ENCODE peak calls at places on chromosome 4, in four cellular contexts. P is H9, B is H1, C is IMR-90. H is an unnamed sample.

GRCh38 chr4:82569076-82569475 is 7.3 kb upstream of the TMEM150C start:
- DNase-seq in P (no peak), C (no peak), B (no peak), H (peak)

GRCh38 chr4:186840771-186841301 is 117.2 kb upstream of the FAT1 start:
- DNase-seq in B (no peak), C (no peak), P (no peak), H (no peak)

GRCh38 chr4:168177546-168178149 is 85.3 kb downstream of the ANXA10 start:
- DNase-seq in P (no peak), B (no peak), C (no peak), H (no peak)

GRCh38 chr4:99252746-99253145 is 33.7 kb upstream of the ADH6 start:
- DNase-seq in C (no peak), B (no peak), P (no peak), H (no peak)

GRCh38 chr4:183443609-183444148 is 757 bp upstream of the CDKN2AIP start:
- DNase-seq in P (peak), C (peak), B (no peak), H (peak)

GRCh38 chr4:8176547-8177399 is 18.2 kb upstream of the ABLIM2 start:
- DNase-seq in C (peak), P (peak), B (peak), H (peak)

GRCh38 chr4:52904421-52904820 is 42.3 kb downstream of the RASL11B start:
- DNase-seq in C (peak), P (no peak), B (no peak), H (no peak)

GRCh38 chr4:182261651-182262223 is 18.5 kb downstream of the TENM3 start:
- DNase-seq in P (no peak), C (no peak), B (no peak), H (no peak)

GRCh38 chr4:152666946-152667345 is 12.9 kb downstream of the TMEM154 start:
- DNase-seq in C (no peak), P (no peak), B (no peak), H (no peak)

GRCh38 chr4:83599183-83599582 is 63.3 kb downstream of the GPAT3 start:
- DNase-seq in B (no peak), C (peak), P (no peak), H (peak)

GRCh38 chr4:54233697-54234496 is 4.8 kb downstream of the PDGFRA start:
- DNase-seq in P (peak), B (peak), C (peak), H (peak)

GRCh38 chr4:5916229-5916628 is 23.3 kb upstream of the CRMP1 start:
- DNase-seq in B (no peak), C (no peak), P (no peak), H (no peak)

GRCh38 chr4:20520901-20521300 is 179.4 kb upstream of the PACRGL start:
- DNase-seq in P (no peak), B (no peak), C (peak), H (peak)

GRCh38 chr4:173448557-173448918 is 49.6 kb upstream of the SCRG1 start:
- DNase-seq in P (no peak), B (no peak), C (peak), H (no peak)

GRCh38 chr4:56817840-56818491 is 3.5 kb downstream of the SPINK2 start:
- DNase-seq in B (no peak), C (no peak), P (no peak), H (no peak)

GRCh38 chr4:133921280-133922195 is 280.1 kb downstream of the PABPC4L start:
- DNase-seq in P (no peak), C (peak), B (no peak), H (peak)

GRCh38 chr4:6001965-6002833 is 16.0 kb downstream of the C4orf50 start:
- DNase-seq in P (no peak), C (no peak), B (no peak), H (no peak)

GRCh38 chr4:42570221-42570620 is 86.7 kb downstream of the ATP8A1 start:
- DNase-seq in B (no peak), C (no peak), P (no peak), H (peak)

GRCh38 chr4:8376361-8377102 is 64.0 kb downstream of the ACOX3 start:
- DNase-seq in C (no peak), P (no peak), B (no peak), H (no peak)

GRCh38 chr4:128879971-128880370 is 70.5 kb downstream of the JADE1 start:
- DNase-seq in B (no peak), C (no peak), P (no peak), H (no peak)

GRCh38 chr4:120399846-120400245 is 333.2 kb upstream of the MAD2L1 start:
- DNase-seq in C (no peak), P (no peak), B (no peak), H (no peak)

GRCh38 chr4:75555294-75556164 is at the start of gene ODAPH:
- DNase-seq in P (no peak), C (peak), B (no peak), H (peak)

GRCh38 chr4:95129708-95130343 is 372.1 kb downstream of the BMPR1B start:
- DNase-seq in C (peak), B (no peak), P (no peak), H (peak)

GRCh38 chr4:148335133-148335532 is 107.1 kb downstream of the NR3C2 start:
- DNase-seq in C (no peak), B (no peak), P (no peak), H (no peak)
- H4K8ac ChIP-seq in C (no peak), B (no peak), P (no peak), H (no peak)

GRCh38 chr4:114839986-114840385 is 241.4 kb downstream of the UGT8 start:
- DNase-seq in B (no peak), P (no peak), C (no peak), H (no peak)
- H4K5ac ChIP-seq in B (no peak), P (no peak), C (no peak), H (no peak)

DNA sequence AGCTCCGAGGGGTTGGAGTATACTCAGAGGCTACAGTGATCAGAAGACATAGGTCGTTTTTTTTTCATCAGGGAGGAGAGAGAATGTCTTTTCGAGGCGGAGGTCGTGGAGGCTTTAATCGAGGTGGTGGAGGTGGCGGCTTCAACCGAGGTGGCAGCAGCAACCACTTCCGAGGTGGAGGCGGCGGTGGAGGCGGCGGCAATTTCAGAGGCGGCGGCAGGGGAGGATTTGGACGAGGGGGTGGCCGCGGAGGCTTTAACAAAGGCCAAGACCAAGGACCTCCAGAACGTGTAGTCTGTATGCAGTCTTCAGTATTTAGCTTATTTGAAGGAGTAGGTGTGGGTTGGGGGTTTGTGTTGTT is 500 bp downstream of the GAR1 start:
- DNase-seq in B (no peak), P (no peak), C (no peak), H (no peak)
- H4K8ac ChIP-seq in B (peak), P (no peak), C (peak), H (no peak)

GRCh38 chr4:123825596-123826291 is 429.1 kb downstream of the SPRY1 start:
- DNase-seq in P (no peak), C (peak), B (no peak), H (no peak)

GRCh38 chr4:123824524-123824923 is 427.9 kb downstream of the SPRY1 start:
- DNase-seq in C (no peak), P (no peak), B (no peak), H (no peak)

GRCh38 chr4:123830920-123831319 is 434.3 kb downstream of the SPRY1 start:
- DNase-seq in C (no peak), B (no peak), P (no peak), H (no peak)

GRCh38 chr4:123826896-123827295 is 430.3 kb downstream of the SPRY1 start:
- DNase-seq in P (no peak), B (no peak), C (peak), H (no peak)

GRCh38 chr4:123827511-123827910 is 430.9 kb downstream of the SPRY1 start:
- DNase-seq in B (no peak), C (no peak), P (no peak), H (no peak)
- H4K5ac ChIP-seq in B (no peak), C (peak), P (no peak), H (no peak)

GRCh38 chr4:18795794-18796193 is 774.2 kb upstream of the LCORL start:
- DNase-seq in C (no peak), B (no peak), P (no peak), H (no peak)
- H4K8ac ChIP-seq in C (no peak), B (no peak), P (no peak), H (no peak)

GRCh38 chr4:147340547-147341225 is 140.2 kb upstream of the EDNRA start:
- DNase-seq in B (no peak), C (peak), P (no peak), H (peak)
- H4K5ac ChIP-seq in B (no peak), C (no peak), P (no peak), H (no peak)

GRCh38 chr4:1205641-1206298 is 33.4 kb upstream of the SPON2 start:
- DNase-seq in P (peak), B (no peak), C (no peak), H (no peak)
- H4K8ac ChIP-seq in P (no peak), B (peak), C (no peak), H (no peak)